ENCODE peak calls at places on chromosomes 6 and 20, in five cellular contexts. One of them, this sample, is unnamed.

GRCh38 chr6:31293343-31293742 is 21.5 kb upstream of the HLA-C start:
- DNase-seq in SK-MEL-5: peak
- DNase-seq in NCI-H1105 treated with DMSO at 0.1 percent for 48 hours: no peak
- DNase-seq in stimulated activated CD4-positive, alpha-beta T cell treated with anti-CD3 and anti-CD28 coated beads, Interleukin-12 subunit alpha, Interleukin-12 subunit beta, amount 100 ng/mL, for 48 hours: no peak
- DNase-seq in effector memory CD4-positive, alpha-beta T cell: no peak
- DNase-seq in this sample: no peak

GRCh38 chr20:41329435-41330342 is 10.9 kb upstream of the LPIN3 start:
- DNase-seq in stimulated activated CD4-positive, alpha-beta T cell treated with anti-CD3 and anti-CD28 coated beads, Interleukin-12 subunit alpha, Interleukin-12 subunit beta, amount 100 ng/mL, for 48 hours: peak
- DNase-seq in SK-MEL-5: peak
- DNase-seq in effector memory CD4-positive, alpha-beta T cell: no peak
- DNase-seq in NCI-H1105 treated with DMSO at 0.1 percent for 48 hours: no peak
- DNase-seq in this sample: no peak

GRCh38 chr6:71294121-71294523 is 5.5 kb downstream of the OGFRL1 start:
- DNase-seq in NCI-H1105 treated with DMSO at 0.1 percent for 48 hours: no peak
- DNase-seq in stimulated activated CD4-positive, alpha-beta T cell treated with anti-CD3 and anti-CD28 coated beads, Interleukin-12 subunit alpha, Interleukin-12 subunit beta, amount 100 ng/mL, for 48 hours: no peak
- DNase-seq in effector memory CD4-positive, alpha-beta T cell: no peak
- DNase-seq in SK-MEL-5: no peak
- DNase-seq in this sample: no peak

GRCh38 chr6:25454141-25454540 is 175.0 kb downstream of the CARMIL1 start:
- DNase-seq in NCI-H1105 treated with DMSO at 0.1 percent for 48 hours: no peak
- DNase-seq in effector memory CD4-positive, alpha-beta T cell: no peak
- DNase-seq in stimulated activated CD4-positive, alpha-beta T cell treated with anti-CD3 and anti-CD28 coated beads, Interleukin-12 subunit alpha, Interleukin-12 subunit beta, amount 100 ng/mL, for 48 hours: no peak
- DNase-seq in SK-MEL-5: no peak
- DNase-seq in this sample: no peak

GRCh38 chr6:108423982-108424695 is 129.3 kb downstream of the AFG1L start:
- DNase-seq in SK-MEL-5: no peak
- DNase-seq in NCI-H1105 treated with DMSO at 0.1 percent for 48 hours: no peak
- DNase-seq in stimulated activated CD4-positive, alpha-beta T cell treated with anti-CD3 and anti-CD28 coated beads, Interleukin-12 subunit alpha, Interleukin-12 subunit beta, amount 100 ng/mL, for 48 hours: no peak
- DNase-seq in effector memory CD4-positive, alpha-beta T cell: no peak
- DNase-seq in this sample: peak

GRCh38 chr6:117676577-117677218 is 1.4 kb downstream of the NUS1 start:
- DNase-seq in NCI-H1105 treated with DMSO at 0.1 percent for 48 hours: no peak
- DNase-seq in SK-MEL-5: no peak
- DNase-seq in effector memory CD4-positive, alpha-beta T cell: no peak
- DNase-seq in stimulated activated CD4-positive, alpha-beta T cell treated with anti-CD3 and anti-CD28 coated beads, Interleukin-12 subunit alpha, Interleukin-12 subunit beta, amount 100 ng/mL, for 48 hours: no peak
- DNase-seq in this sample: no peak

GRCh38 chr6:158416841-158417759 is 104.8 kb downstream of the TULP4 start:
- DNase-seq in NCI-H1105 treated with DMSO at 0.1 percent for 48 hours: no peak
- DNase-seq in SK-MEL-5: peak
- DNase-seq in effector memory CD4-positive, alpha-beta T cell: no peak
- DNase-seq in stimulated activated CD4-positive, alpha-beta T cell treated with anti-CD3 and anti-CD28 coated beads, Interleukin-12 subunit alpha, Interleukin-12 subunit beta, amount 100 ng/mL, for 48 hours: no peak
- DNase-seq in this sample: no peak

GRCh38 chr20:19777311-19777710 is 19.3 kb downstream of the RIN2 start:
- DNase-seq in NCI-H1105 treated with DMSO at 0.1 percent for 48 hours: no peak
- DNase-seq in SK-MEL-5: no peak
- DNase-seq in stimulated activated CD4-positive, alpha-beta T cell treated with anti-CD3 and anti-CD28 coated beads, Interleukin-12 subunit alpha, Interleukin-12 subunit beta, amount 100 ng/mL, for 48 hours: no peak
- DNase-seq in effector memory CD4-positive, alpha-beta T cell: no peak
- DNase-seq in this sample: no peak

This sample was measured in OCI-M1.